ENCODE peak calls at places on chromosomes 5 and 9, in seven cellular contexts. C is H4; H is T-helper 9 cell; V is M059J; Q is tibial nerve; E is activated T-helper 2 cell treated with anti-CD3 and anti-CD28 coated beads, Interferon-gamma antibody, Interleukin-2, Interleukin-4, amounts not matched to agents 10 μg/mL and 5 μg/mL and 100 μg/mL, durations not matched to agents 14 hours and 24 hours and 36 hours; W is fibroblast of mammary gland. P is an unnamed sample.

GRCh38 chr9:135614821-135615665 is 24.3 kb downstream of the GLT6D1 start:
- DNase-seq in H (no peak), Q (no peak), C (no peak), E (no peak), W (no peak), V (no peak), P (no peak)

GRCh38 chr5:146340260-146341081 is 1.8 kb downstream of the POU4F3 start:
- DNase-seq in E (peak), V (peak), Q (peak), C (peak), H (no peak), W (peak), P (no peak)

GRCh38 chr5:86763914-86764313 is 146.2 kb downstream of the COX7C start:
- DNase-seq in Q (no peak), H (no peak), W (no peak), E (no peak), C (no peak), V (no peak), P (no peak)

GRCh38 chr9:113580954-113581311 is 117.4 kb downstream of the RGS3 start:
- DNase-seq in C (no peak), H (no peak), W (no peak), E (no peak), Q (no peak), V (no peak), P (no peak)

GRCh38 chr9:35195683-35196082 is 33.9 kb downstream of the UNC13B start:
- DNase-seq in Q (no peak), C (no peak), H (no peak), E (no peak), W (peak), V (peak), P (no peak)

GRCh38 chr9:126226991-126227937 is 99.4 kb upstream of the MVB12B start:
- DNase-seq in W (no peak), V (no peak), C (no peak), E (no peak), Q (no peak), H (no peak), P (no peak)

GRCh38 chr5:63135306-63135705 is 556.7 kb downstream of the LRRC70 start:
- DNase-seq in W (no peak), C (no peak), Q (no peak), V (no peak), H (no peak), E (no peak), P (no peak)

GRCh38 chr9:130140701-130141100 is 31.5 kb upstream of the NCS1 start:
- DNase-seq in Q (no peak), C (no peak), E (no peak), W (no peak), H (no peak), V (no peak), P (no peak)

GRCh38 chr5:167730121-167730520 is 561.3 kb upstream of the WWC1 start:
- DNase-seq in V (peak), W (peak), E (no peak), H (no peak), Q (no peak), C (peak), P (no peak)

GRCh38 chr5:95842955-95843544 is 20.5 kb upstream of the GLRX start:
- DNase-seq in C (peak), V (peak), W (peak), Q (no peak), H (peak), E (peak), P (peak)

GRCh38 chr5:90221947-90222346 is 187.6 kb downstream of the CETN3 start:
- DNase-seq in Q (no peak), V (peak), C (peak), E (no peak), W (peak), H (no peak), P (no peak)

GRCh38 chr5:36301858-36302603 is at the start of gene RANBP3L:
- DNase-seq in W (peak), C (peak), V (peak), Q (no peak), E (no peak), H (no peak), P (no peak)

GRCh38 chr5:141507387-141508091 is 18.7 kb downstream of the PCDHGC5 start:
- DNase-seq in C (peak), V (peak), E (no peak), Q (peak), H (no peak), W (peak), P (no peak)

GRCh38 chr5:137822158-137822764 is 45.4 kb upstream of the MYOT start:
- DNase-seq in E (no peak), W (peak), Q (no peak), H (no peak), V (peak), C (peak), P (no peak)

GRCh38 chr5:179906795-179907569 is 715 bp downstream of the TBC1D9B start:
- DNase-seq in C (no peak), V (peak), W (peak), Q (no peak), E (peak), H (peak), P (no peak)

GRCh38 chr5:6819521-6819920 is 106.3 kb downstream of the TENT4A start:
- DNase-seq in C (no peak), H (no peak), V (no peak), E (no peak), W (no peak), Q (no peak), P (no peak)

GRCh38 chr9:128120061-128120740 is 7.3 kb downstream of the PTGES2 start:
- DNase-seq in E (no peak), V (no peak), C (no peak), W (no peak), Q (no peak), H (no peak), P (no peak)

GRCh38 chr5:141369994-141370848 is at the start of gene PCDHGB3:
- DNase-seq in C (no peak), H (peak), E (no peak), Q (no peak), V (no peak), W (peak), P (no peak)

GRCh38 chr5:995318-995717 is 13.3 kb upstream of the NKD2 start:
- DNase-seq in W (no peak), E (no peak), C (no peak), H (no peak), V (no peak), Q (no peak), P (no peak)

GRCh38 chr9:79057576-79057975 is 514.2 kb upstream of the TLE4 start:
- DNase-seq in Q (no peak), H (no peak), C (no peak), E (no peak), V (no peak), W (no peak), P (no peak)

GRCh38 chr9:3447143-3447542 is 78.7 kb downstream of the RFX3 start:
- DNase-seq in W (no peak), E (no peak), H (no peak), Q (no peak), C (no peak), V (no peak), P (no peak)

P was measured in effector memory CD8-positive, alpha-beta T cell.